ENCODE peak calls at places on chromosome 20, in eight cellular contexts. O is GM12878, S is HepG2, D is A549, I is IMR-90, A is K562, L is HCT116, K is H1. E is an unnamed sample.

GRCh38 chr20:2337142-2337541 is 41.3 kb downstream of the TGM3 start:
- DNase-seq in A (no peak), O (no peak), I (no peak), S (no peak), D (no peak), L (no peak), K (peak; percentile 11), E (no peak)

GRCh38 chr20:24955045-24955444 is 6.0 kb downstream of the CST7 start:
- DNase-seq in L (no peak), D (no peak), O (peak; percentile 64), A (no peak), K (peak; percentile 32), I (no peak), S (no peak), E (no peak)

GRCh38 chr20:46688151-46689081 is 828 bp downstream of the TP53RK start:
- DNase-seq in K (no peak), A (no peak), S (no peak), I (peak; percentile 33), O (no peak), L (no peak), D (peak; percentile 51), E (peak; percentile 72)

GRCh38 chr20:19880256-19881079 is 122.4 kb downstream of the RIN2 start:
- DNase-seq in A (no peak), D (peak; percentile 97), I (peak; percentile 89), L (peak; percentile 36), K (no peak), O (no peak), S (peak; percentile 88), E (no peak)

GRCh38 chr20:52619101-52619500 is 353.1 kb upstream of the TSHZ2 start:
- DNase-seq in L (no peak), I (no peak), D (no peak), K (no peak), A (no peak), O (no peak), S (no peak), E (no peak)

GRCh38 chr20:32977281-32978008 is 26.8 kb downstream of the SUN5 start:
- DNase-seq in S (no peak), D (no peak), A (no peak), L (no peak), K (no peak), O (no peak), I (no peak), E (no peak)

GRCh38 chr20:34574861-34575260 is 16.3 kb downstream of the MAP1LC3A start:
- DNase-seq in S (no peak), D (no peak), K (no peak), A (no peak), I (no peak), O (no peak), L (no peak), E (no peak)

GRCh38 chr20:19406371-19406770 is 193.9 kb downstream of the SLC24A3 start:
- DNase-seq in I (no peak), K (no peak), D (no peak), S (no peak), A (no peak), O (no peak), L (no peak), E (no peak)

GRCh38 chr20:63224272-63225081 is 8.5 kb upstream of the YTHDF1 start:
- DNase-seq in S (peak; percentile 56), L (no peak), D (peak; percentile 91), O (no peak), I (peak; percentile 44), A (peak; percentile 57), K (no peak), E (no peak)

GRCh38 chr20:54844346-54844745 is 369.0 kb downstream of the DOK5 start:
- DNase-seq in D (no peak), O (no peak), A (no peak), S (no peak), I (no peak), K (no peak), L (no peak), E (no peak)

GRCh38 chr20:8082999-8083398 is 49.1 kb upstream of the PLCB1 start:
- DNase-seq in I (peak; percentile 64), S (no peak), D (no peak), L (no peak), A (no peak), O (no peak), K (no peak), E (no peak)

GRCh38 chr20:40849456-40849855 is 160.4 kb upstream of the MAFB start:
- DNase-seq in L (no peak), A (no peak), K (no peak), O (no peak), I (no peak), S (no peak), D (no peak), E (peak; percentile 24)

GRCh38 chr20:45293041-45294002 is 13.3 kb upstream of the RBPJL start:
- DNase-seq in A (peak; percentile 85), K (peak; percentile 99), L (peak; percentile 26), I (peak; percentile 46), D (peak; percentile 82), S (peak; percentile 50), O (no peak), E (peak; percentile 76)

GRCh38 chr20:64090165-64090564 is 6.0 kb upstream of the LKAAEAR1 start:
- DNase-seq in L (no peak), A (peak; percentile 65), I (no peak), S (no peak), K (no peak), O (no peak), D (no peak), E (no peak)

GRCh38 chr20:9119776-9120175 is 50.9 kb downstream of the PLCB4 start:
- DNase-seq in A (no peak), I (no peak), K (no peak), S (no peak), L (no peak), D (no peak), O (no peak), E (no peak)

GRCh38 chr20:37984018-37984785 is 49.1 kb downstream of the TTI1 start:
- DNase-seq in L (no peak), D (no peak), O (no peak), K (no peak), A (no peak), S (peak; percentile 92), I (no peak), E (no peak)

GRCh38 chr20:54668271-54669053 is 193.1 kb downstream of the DOK5 start:
- DNase-seq in S (peak; percentile 41), A (peak; percentile 31), O (no peak), D (peak; percentile 26), I (peak; percentile 5), L (no peak), K (peak; percentile 77), E (peak; percentile 34)

GRCh38 chr20:64053841-64054661 is 4.6 kb upstream of the SOX18 start:
- DNase-seq in K (no peak), O (no peak), I (no peak), L (peak; percentile 29), D (peak; percentile 68), S (peak; percentile 94), A (peak; percentile 60), E (peak; percentile 90)

GRCh38 chr20:32576560-32576959 is 8.6 kb downstream of the NOL4L start:
- DNase-seq in L (no peak), D (no peak), I (no peak), O (no peak), A (no peak), K (no peak), S (no peak), E (no peak)

GRCh38 chr20:771741-772464 is 3.6 kb upstream of the SLC52A3 start:
- DNase-seq in O (no peak), S (no peak), D (no peak), A (no peak), L (no peak), K (no peak), I (no peak), E (no peak)
- TF ChIP-seq POLR2A in O (no peak), S (no peak), D (no peak), A (no peak), L (no peak), K (no peak), I (no peak), E (no peak)

GRCh38 chr20:43942661-43943285 is 28.1 kb downstream of the TOX2 start:
- DNase-seq in O (no peak), I (peak; percentile 85), K (no peak), S (no peak), A (no peak), D (peak; percentile 38), L (peak; percentile 21), E (peak; percentile 78)

GRCh38 chr20:43939762-43940121 is 25.1 kb downstream of the TOX2 start:
- DNase-seq in I (no peak), O (no peak), D (no peak), L (no peak), S (no peak), A (no peak), K (no peak), E (no peak)

GRCh38 chr20:43942213-43942590 is 27.6 kb downstream of the TOX2 start:
- DNase-seq in S (no peak), I (no peak), O (no peak), K (no peak), D (no peak), L (no peak), A (no peak), E (no peak)

GRCh38 chr20:43940518-43941225 is 26.0 kb downstream of the TOX2 start:
- DNase-seq in O (no peak), A (no peak), D (no peak), L (no peak), S (no peak), I (no peak), K (no peak), E (no peak)

GRCh38 chr20:43941476-43942212 is 27.0 kb downstream of the TOX2 start:
- DNase-seq in I (peak; percentile 39), L (no peak), D (peak; percentile 82), S (no peak), A (no peak), K (no peak), O (no peak), E (peak; percentile 57)
- H3K4me2 ChIP-seq in I (no peak overlapping the region), L (peak overlapping the region; percentile 75), D (peak overlapping the region; percentile 81), S (no peak overlapping the region), A (no peak overlapping the region), K (no peak overlapping the region), O (peak overlapping the region; percentile 66), E (peak overlapping the region; percentile 37)

DNA sequence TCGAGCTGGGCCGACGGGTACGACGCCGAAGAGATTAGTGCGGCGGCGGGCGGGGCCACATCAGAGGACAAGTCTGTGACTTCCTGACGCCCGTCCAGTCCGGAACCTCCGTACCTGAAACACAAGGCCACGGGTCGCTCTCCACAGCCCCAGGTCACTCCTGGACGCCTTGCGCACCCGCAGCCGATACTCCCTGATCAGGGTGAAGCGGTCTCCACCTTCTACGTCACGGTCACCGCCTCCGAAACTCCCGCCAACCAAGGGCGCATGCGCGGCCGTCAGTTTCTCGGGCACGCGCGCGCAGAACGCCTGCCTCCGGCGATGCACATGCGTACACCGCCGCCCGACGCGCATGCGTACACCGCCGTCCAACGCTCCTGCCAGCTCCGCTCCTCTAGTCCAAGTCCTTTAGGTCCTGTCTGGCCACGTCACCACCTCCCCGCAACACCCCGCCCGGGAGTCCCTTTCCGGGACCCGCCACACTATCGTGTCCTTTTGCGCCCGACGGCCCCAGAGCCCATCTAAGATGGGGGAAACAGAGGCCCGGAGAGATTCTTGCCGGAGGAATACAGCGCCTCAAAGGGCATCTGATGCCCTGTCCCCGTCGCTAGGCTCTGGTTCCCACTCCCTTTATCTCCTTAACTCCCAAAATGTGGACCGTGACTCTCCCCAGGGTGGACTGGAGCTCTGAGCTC is at the start of gene DSN1:
- DNase-seq in L (peak; percentile 95), A (peak; percentile 98), S (peak; percentile 98), D (peak; percentile 98), I (peak; percentile 97), O (peak; percentile 92), K (peak; percentile 100), E (peak; percentile 99)
- TF ChIP-seq POLR2A in L (peak; percentile 75), A (peak; percentile 89), S (peak; percentile 85), D (peak; percentile 61), I (peak; percentile 90), O (peak; percentile 85), K (peak; percentile 87), E (peak; percentile 86)

GRCh38 chr20:21432911-21433310 is 35.6 kb upstream of the NKX2-4 start:
- DNase-seq in L (no peak), A (no peak), I (no peak), K (no peak), O (no peak), D (no peak), S (no peak), E (no peak)
- H3K4me2 ChIP-seq in L (peak overlapping the region; percentile 32), A (no peak overlapping the region), I (no peak overlapping the region), K (no peak overlapping the region), O (no peak overlapping the region), D (no peak overlapping the region), S (no peak overlapping the region), E (no peak overlapping the region)